ENCODE peak calls at places on chromosomes 5 and 9, in ten cellular contexts. R is dermis microvascular lymphatic vessel endothelial cell, C is GM20000, M is T-cell, F is osteocyte, K is posterior cingulate gyrus, O is AG10803, V is NCI-H510A treated with DMSO at 0.1 percent for 48 hours, X is KBM-7, G is left ventricle myocardium inferior. S is an unnamed sample.

GRCh38 chr5:59799668-59800374 is 93.7 kb downstream of the PDE4D start:
- DNase-seq in V (peak), O (peak), G (no peak), K (no peak), C (no peak), X (peak), M (no peak), F (no peak), R (peak), S (no peak)

GRCh38 chr5:154493274-154493673 is 15.2 kb upstream of the HAND1 start:
- DNase-seq in K (no peak), X (no peak), V (no peak), C (no peak), G (no peak), M (no peak), F (no peak), R (no peak), O (no peak), S (no peak)

GRCh38 chr9:83382421-83382820 is 155.8 kb downstream of the FRMD3 start:
- DNase-seq in M (no peak), X (no peak), F (no peak), G (no peak), C (no peak), R (no peak), V (no peak), O (no peak), K (no peak), S (no peak)

GRCh38 chr5:88879724-88880123 is 3.3 kb downstream of the MEF2C start:
- DNase-seq in V (no peak), F (no peak), R (peak), O (no peak), X (no peak), K (no peak), C (no peak), G (no peak), M (no peak), S (no peak)

GRCh38 chr9:18821794-18822193 is 211.2 kb downstream of the SAXO1 start:
- DNase-seq in M (no peak), V (peak), C (no peak), K (no peak), G (no peak), F (no peak), R (no peak), O (no peak), X (no peak), S (no peak)

GRCh38 chr9:72274916-72275315 is 90.1 kb downstream of the ZFAND5 start:
- DNase-seq in O (no peak), R (no peak), X (no peak), V (no peak), F (no peak), G (no peak), M (no peak), C (no peak), K (no peak), S (no peak)

GRCh38 chr9:100440071-100440470 is 13.1 kb downstream of the MSANTD3 start:
- DNase-seq in X (no peak), M (no peak), K (no peak), F (no peak), C (no peak), G (no peak), R (no peak), V (no peak), O (peak), S (no peak)

GRCh38 chr9:83584995-83585394 is 37.9 kb upstream of the IDNK start:
- DNase-seq in C (no peak), O (no peak), F (no peak), M (no peak), V (no peak), G (no peak), K (no peak), X (no peak), R (no peak), S (no peak)

GRCh38 chr5:115946655-115947054 is 15.6 kb upstream of the LVRN start:
- DNase-seq in C (no peak), X (no peak), V (no peak), G (no peak), M (no peak), R (no peak), F (no peak), K (no peak), O (peak), S (no peak)

GRCh38 chr9:123555612-123556011 is 199.6 kb downstream of the CRB2 start:
- DNase-seq in C (no peak), R (no peak), K (no peak), G (peak), X (no peak), F (no peak), O (no peak), V (no peak), M (no peak), S (no peak)

GRCh38 chr9:130872912-130873503 is 23.6 kb downstream of the QRFP start:
- DNase-seq in O (no peak), X (no peak), M (no peak), R (no peak), C (no peak), G (peak), V (no peak), K (peak), F (no peak), S (no peak)

GRCh38 chr5:108386345-108387061 is 4.6 kb upstream of the FBXL17 start:
- DNase-seq in G (no peak), C (no peak), K (no peak), R (no peak), V (no peak), F (no peak), O (peak), X (no peak), M (no peak), S (no peak)

GRCh38 chr5:52993367-52993766 is 4.2 kb downstream of the ITGA2 start:
- DNase-seq in K (no peak), O (no peak), M (no peak), V (no peak), R (no peak), X (no peak), C (no peak), G (no peak), F (no peak), S (no peak)

GRCh38 chr5:173229966-173230740 is 4.9 kb downstream of the NKX2-5 start:
- DNase-seq in M (no peak), R (no peak), O (no peak), X (no peak), V (no peak), F (no peak), G (no peak), C (peak), K (no peak), S (no peak)

GRCh38 chr5:96415897-96416296 is 17.2 kb downstream of the PCSK1 start:
- DNase-seq in R (no peak), M (no peak), G (no peak), O (no peak), F (no peak), X (no peak), V (no peak), K (no peak), C (no peak), S (no peak)

GRCh38 chr5:167916706-167917105 is 374.7 kb upstream of the WWC1 start:
- DNase-seq in M (no peak), C (no peak), V (no peak), R (no peak), O (peak), G (peak), K (peak), F (no peak), X (no peak), S (no peak)

GRCh38 chr9:97985058-97985861 is 2.1 kb downstream of the ANP32B start:
- DNase-seq in K (no peak), M (no peak), V (peak), C (no peak), R (peak), X (peak), G (no peak), F (no peak), O (peak), S (no peak)

GRCh38 chr5:122076023-122076422 is 2.0 kb downstream of the LOX start:
- DNase-seq in V (no peak), R (peak), F (no peak), C (no peak), K (no peak), X (no peak), G (no peak), O (peak), M (no peak), S (no peak)

GRCh38 chr5:9765421-9765820 is 135.3 kb upstream of the TAS2R1 start:
- DNase-seq in X (no peak), C (no peak), R (no peak), F (no peak), M (no peak), V (no peak), O (peak), K (no peak), G (no peak), S (no peak)

GRCh38 chr9:113674436-113674835 is 201.7 kb upstream of the ZNF618 start:
- DNase-seq in F (no peak), C (no peak), G (no peak), K (no peak), X (no peak), M (no peak), O (peak), R (peak), V (no peak), S (no peak)

GRCh38 chr9:121299467-121300282 is 31.7 kb downstream of the GSN start:
- DNase-seq in V (peak), C (peak), K (no peak), O (peak), G (peak), M (no peak), R (peak), F (no peak), X (no peak), S (no peak)

GRCh38 chr5:72584466-72584865 is 77.3 kb upstream of the ZNF366 start:
- DNase-seq in O (peak), M (no peak), R (peak), C (peak), K (no peak), V (no peak), G (no peak), X (no peak), F (no peak), S (no peak)

GRCh38 chr9:83299556-83299955 is 236.6 kb upstream of the RASEF start:
- DNase-seq in X (no peak), M (no peak), K (no peak), C (no peak), V (no peak), F (no peak), R (peak), G (no peak), O (peak), S (no peak)

GRCh38 chr5:18329346-18329745 is 695.1 kb downstream of the TAF11L14 start:
- DNase-seq in G (no peak), O (no peak), M (no peak), R (no peak), F (no peak), V (no peak), C (no peak), K (no peak), X (no peak), S (no peak)

GRCh38 chr5:169354263-169354662 is 53.3 kb upstream of the SLIT3 start:
- DNase-seq in R (no peak), F (no peak), C (no peak), V (no peak), O (no peak), M (no peak), G (no peak), X (no peak), K (no peak), S (no peak)

GRCh38 chr5:109199294-109199693 is 210.5 kb downstream of the PJA2 start:
- DNase-seq in F (no peak), M (no peak), C (no peak), G (no peak), R (no peak), V (no peak), X (no peak), O (no peak), K (no peak), S (no peak)

GRCh38 chr5:90590-91547 is 1.1 kb upstream of the PLEKHG4B start:
- DNase-seq in G (no peak), C (peak), V (peak), O (no peak), X (no peak), F (peak), K (no peak), M (no peak), R (no peak), S (no peak)

GRCh38 chr5:119470851-119471451 is 18.7 kb downstream of the HSD17B4 start:
- DNase-seq in M (no peak), X (peak), R (peak), V (peak), K (no peak), C (peak), O (peak), G (no peak), F (no peak), S (no peak)

GRCh38 chr5:77627869-77628674 is 10.4 kb downstream of the OTP start:
- DNase-seq in X (no peak), K (no peak), R (no peak), O (no peak), G (no peak), V (no peak), F (no peak), M (no peak), C (no peak), S (no peak)

GRCh38 chr9:128635266-128636023 is 21.2 kb downstream of the DYNC2I2 start:
- DNase-seq in G (peak), F (peak), K (peak), V (peak), X (peak), C (no peak), R (peak), M (no peak), O (peak), S (peak)

GRCh38 chr5:17951392-17952169 is 317.3 kb downstream of the TAF11L14 start:
- DNase-seq in M (no peak), F (no peak), X (peak), R (no peak), C (no peak), V (no peak), O (no peak), G (no peak), K (no peak), S (no peak)

GRCh38 chr5:53035868-53036381 is 46.8 kb downstream of the ITGA2 start:
- DNase-seq in C (peak), F (no peak), G (no peak), X (peak), M (no peak), K (no peak), R (peak), V (peak), O (no peak), S (no peak)

GRCh38 chr5:17218353-17219005 is 1.0 kb downstream of the BASP1 start:
- DNase-seq in X (peak), G (peak), F (no peak), K (peak), O (peak), V (no peak), R (peak), C (peak), M (no peak), S (no peak)

GRCh38 chr5:172868924-172869565 is 35.0 kb downstream of the ERGIC1 start:
- DNase-seq in X (no peak), M (no peak), V (no peak), O (peak), F (peak), R (peak), G (peak), K (peak), C (no peak), S (peak)

GRCh38 chr5:124927735-124928134 is 181.3 kb upstream of the ZNF608 start:
- DNase-seq in G (no peak), R (peak), V (no peak), F (no peak), O (peak), X (no peak), K (no peak), M (no peak), C (no peak), S (no peak)

GRCh38 chr5:76813982-76814562 is 4.8 kb upstream of the F2RL1 start:
- DNase-seq in O (peak), C (no peak), V (no peak), K (no peak), F (no peak), G (no peak), X (no peak), R (peak), M (no peak), S (no peak)

GRCh38 chr5:16540421-16540820 is 74.8 kb upstream of the ZNF622 start:
- DNase-seq in X (no peak), K (peak), G (no peak), R (no peak), C (no peak), F (no peak), V (no peak), M (no peak), O (peak), S (no peak)

GRCh38 chr9:107848598-107848997 is 359.0 kb upstream of the KLF4 start:
- DNase-seq in C (no peak), O (peak), R (no peak), F (no peak), M (no peak), G (no peak), K (no peak), X (no peak), V (no peak), S (no peak)

S was measured in amygdala.